ENCODE peak calls at places on chromosomes 11 and 22, in nine cellular contexts. G is brain microvascular endothelial cell, L is upper lobe of right lung, H is cardiac muscle cell, U is cardiac fibroblast, D is A549, W is fibroblast of lung, B is transverse colon, I is kidney epithelial cell. A is an unnamed sample.

GRCh38 chr22:36486619-36487384 is 5.4 kb upstream of the TXN2 start:
- DNase-seq in G (peak), L (no peak), H (peak), U (peak), D (peak), W (peak), B (peak), I (no peak), A (no peak)

GRCh38 chr22:25048659-25049657 is 96.4 kb downstream of the KIAA1671 start:
- DNase-seq in G (peak), L (peak), H (peak), U (peak), D (peak), W (peak), B (peak), I (no peak), A (no peak)

GRCh38 chr22:17228725-17229126 is 9.5 kb upstream of the ADA2 start:
- DNase-seq in G (no peak), L (no peak), H (no peak), U (no peak), D (peak), W (no peak), B (no peak), I (peak), A (no peak)

GRCh38 chr11:65169164-65169641 is 830 bp upstream of the SPDYC start:
- DNase-seq in G (peak), L (no peak), H (no peak), U (peak), D (no peak), W (no peak), B (no peak), I (no peak), A (no peak)

GRCh38 chr11:116207781-116208180 is 565.0 kb downstream of the BUD13 start:
- DNase-seq in G (no peak), L (no peak), H (no peak), U (no peak), D (no peak), W (no peak), B (no peak), I (no peak), A (no peak)

GRCh38 chr11:16776716-16777115 is 38.3 kb downstream of the C11orf58 start:
- DNase-seq in G (no peak), L (peak), H (no peak), U (no peak), D (no peak), W (peak), B (no peak), I (no peak), A (no peak)

GRCh38 chr11:66226111-66226510 is 42.3 kb upstream of the RAB1B start:
- DNase-seq in G (no peak), L (no peak), H (no peak), U (no peak), D (no peak), W (no peak), B (no peak), I (no peak), A (no peak)

GRCh38 chr11:2387266-2387982 is 10.3 kb downstream of the CD81 start:
- DNase-seq in G (no peak), L (no peak), H (no peak), U (peak), D (no peak), W (peak), B (no peak), I (peak), A (no peak)

GRCh38 chr11:115505165-115505564 is 950 bp upstream of the CADM1 start:
- DNase-seq in G (no peak), L (no peak), H (peak), U (no peak), D (no peak), W (no peak), B (no peak), I (no peak), A (no peak)

GRCh38 chr22:46571642-46572250 is 34.3 kb upstream of the CELSR1 start:
- DNase-seq in G (no peak), L (no peak), H (no peak), U (no peak), D (no peak), W (no peak), B (no peak), I (no peak), A (no peak)

GRCh38 chr11:47861762-47862161 is 13.6 kb upstream of the NUP160 start:
- DNase-seq in G (peak), L (no peak), H (no peak), U (peak), D (peak), W (peak), B (no peak), I (no peak), A (no peak)

GRCh38 chr11:19918302-19919049 is 205.8 kb downstream of the NAV2 start:
- DNase-seq in G (peak), L (no peak), H (no peak), U (peak), D (no peak), W (no peak), B (no peak), I (no peak), A (no peak)

GRCh38 chr22:17214416-17215043 is 4.7 kb downstream of the ADA2 start:
- DNase-seq in G (no peak), L (no peak), H (no peak), U (no peak), D (no peak), W (no peak), B (no peak), I (no peak), A (no peak)

GRCh38 chr22:48939441-48940265 is 888.0 kb downstream of the BRD1 start:
- DNase-seq in G (no peak), L (peak), H (no peak), U (no peak), D (no peak), W (no peak), B (peak), I (no peak), A (no peak)

GRCh38 chr11:33761471-33761870 is 12.8 kb downstream of the FBXO3 start:
- DNase-seq in G (no peak), L (no peak), H (no peak), U (no peak), D (no peak), W (no peak), B (no peak), I (no peak), A (no peak)

DNA sequence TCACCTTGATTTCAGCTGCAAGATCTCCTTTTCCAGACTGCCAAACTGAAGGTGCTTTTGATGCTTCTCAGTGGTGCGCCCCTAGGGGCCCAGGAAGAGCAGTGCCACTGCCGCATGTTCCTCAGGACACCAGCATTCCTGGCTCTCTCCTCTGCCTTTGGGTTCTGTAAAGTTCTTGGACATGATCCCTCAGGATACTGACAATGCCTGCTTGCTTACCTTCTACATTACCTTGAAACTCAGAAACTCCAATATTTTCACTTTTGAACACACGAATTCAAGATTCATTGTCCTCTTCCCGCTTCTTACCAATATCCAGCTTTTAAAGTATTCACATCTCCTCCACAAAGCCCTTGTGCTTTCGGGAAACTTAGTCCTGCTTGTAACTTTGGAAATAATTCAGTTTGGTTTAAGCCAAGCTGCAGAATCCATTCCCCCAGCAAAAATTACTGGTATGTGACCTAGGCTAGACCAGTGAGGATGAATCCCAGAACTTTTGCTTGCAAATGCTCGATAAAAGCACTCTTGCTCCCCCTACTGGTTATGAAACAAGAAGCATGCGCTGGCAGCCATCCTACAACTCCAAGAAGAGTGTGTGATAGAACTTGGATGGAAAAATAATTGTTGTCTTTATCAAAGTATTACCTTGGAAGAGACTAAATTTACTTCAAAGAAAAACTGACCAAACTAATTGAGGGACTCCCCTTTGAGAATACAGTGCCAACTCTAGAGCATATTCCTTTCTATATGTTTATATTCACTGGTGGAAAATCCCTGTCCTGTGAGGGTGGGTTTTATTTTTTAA is 16.5 kb upstream of the OR5B21 start:
- DNase-seq in G (peak), L (no peak), H (peak), U (peak), D (peak), W (peak), B (peak), I (peak), A (peak)
- H3K4me3 ChIP-seq in G (peak), L (no peak), H (no peak), U (peak), D (peak), W (peak), B (no peak), I (no peak), A (no peak)

GRCh38 chr11:29962243-29962642 is 54.6 kb downstream of the KCNA4 start:
- DNase-seq in G (no peak), L (no peak), H (no peak), U (no peak), D (peak), W (no peak), B (no peak), I (no peak), A (no peak)
- TF ChIP-seq CTCF in G (peak), L (no peak), H (peak), U (peak), D (no peak), W (peak), B (no peak), I (peak), A (no peak)

GRCh38 chr22:29205260-29205597 is 467 bp upstream of the EMID1 start:
- DNase-seq in G (no peak), L (no peak), H (no peak), U (no peak), D (no peak), W (no peak), B (no peak), I (no peak), A (no peak)
- H3K4me3 ChIP-seq in G (peak), L (peak), H (peak), U (peak), D (peak), W (peak), B (peak), I (peak), A (peak)

GRCh38 chr11:106076421-106076922 is 675 bp downstream of the KBTBD3 start:
- DNase-seq in G (no peak), L (no peak), H (peak), U (no peak), D (no peak), W (no peak), B (peak), I (no peak), A (no peak)

GRCh38 chr11:106082096-106082495 is 4.6 kb downstream of the AASDHPPT start:
- DNase-seq in G (no peak), L (no peak), H (no peak), U (no peak), D (no peak), W (no peak), B (no peak), I (no peak), A (no peak)

GRCh38 chr11:106076923-106077608 is at the start of gene KBTBD3:
- DNase-seq in G (peak), L (peak), H (peak), U (peak), D (peak), W (peak), B (peak), I (peak), A (peak)

GRCh38 chr11:106072804-106073203 is 4.3 kb downstream of the KBTBD3 start:
- DNase-seq in G (no peak), L (no peak), H (no peak), U (no peak), D (no peak), W (no peak), B (no peak), I (no peak), A (no peak)

DNA sequence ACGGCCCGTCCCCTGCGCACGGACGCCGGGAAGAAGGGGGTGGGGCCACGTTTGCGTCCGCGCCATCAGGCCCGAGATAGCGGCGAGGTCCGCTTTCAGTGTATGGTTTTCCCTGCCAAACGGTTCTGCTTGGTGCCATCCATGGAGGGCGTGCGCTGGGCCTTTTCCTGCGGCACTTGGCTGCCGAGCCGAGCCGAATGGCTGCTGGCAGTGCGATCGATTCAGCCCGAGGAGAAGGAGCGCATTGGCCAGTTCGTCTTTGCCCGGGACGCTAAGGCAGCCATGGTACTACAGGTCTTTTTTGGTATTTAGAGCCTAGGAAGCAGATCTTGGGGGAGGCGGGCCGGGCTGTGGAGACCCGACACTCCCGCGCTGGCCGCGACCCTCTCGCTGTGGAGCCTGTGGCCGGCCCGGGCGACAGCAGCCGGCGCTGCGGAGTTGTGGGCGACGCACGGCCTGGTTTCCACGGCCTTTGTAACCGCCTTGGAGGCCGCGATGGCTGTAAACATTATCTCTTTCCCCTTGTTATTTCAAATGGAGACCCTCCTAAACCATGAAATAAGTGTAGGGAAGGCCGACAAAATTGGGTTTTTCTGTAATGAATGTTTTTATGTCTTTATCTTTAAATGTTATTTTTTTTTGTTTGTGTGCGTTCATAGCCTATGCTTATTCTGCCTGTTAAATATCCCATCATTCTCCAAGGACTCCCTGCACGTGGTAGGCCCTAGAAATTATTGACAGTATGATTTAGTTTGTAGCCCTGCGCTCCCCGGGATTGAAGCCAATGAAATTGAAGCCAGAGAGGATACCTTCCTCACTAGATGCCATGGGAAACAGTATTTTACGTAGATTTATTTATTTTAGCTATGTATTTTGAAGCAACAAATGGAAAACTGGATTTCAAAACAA is at the start of gene AASDHPPT:
- DNase-seq in G (peak), L (no peak), H (peak), U (peak), D (peak), W (peak), B (no peak), I (no peak), A (no peak)
- TF ChIP-seq CTCF in G (no peak), L (no peak), H (no peak), U (no peak), D (no peak), W (no peak), B (no peak), I (no peak), A (no peak)

DNA sequence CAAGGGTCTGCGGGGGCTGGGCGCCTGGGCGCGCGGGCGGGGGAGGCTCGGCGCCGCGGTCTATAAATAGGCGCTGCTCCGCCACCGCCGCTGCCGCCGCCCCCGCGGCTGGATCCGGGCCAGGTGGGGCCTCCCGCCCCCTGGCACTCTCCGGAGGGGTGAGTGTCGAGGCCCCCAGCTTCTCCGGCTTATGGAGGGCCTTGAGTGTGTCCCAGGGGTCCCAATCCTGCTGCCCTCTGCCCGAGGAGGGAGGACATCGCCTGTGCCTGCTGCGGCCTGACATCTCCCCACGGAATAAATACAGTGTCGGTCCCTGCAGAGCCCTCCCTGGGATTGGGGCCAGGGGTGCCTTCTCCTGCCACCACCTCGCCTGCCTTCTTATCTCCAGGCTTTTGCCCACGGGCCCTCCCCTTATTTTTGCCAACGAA is 4.3 kb upstream of the GP1BB start:
- DNase-seq in G (no peak), L (no peak), H (peak), U (no peak), D (no peak), W (no peak), B (no peak), I (no peak), A (no peak)
- H3K4me3 ChIP-seq in G (peak), L (peak), H (peak), U (peak), D (peak), W (no peak), B (peak), I (no peak), A (peak)

GRCh38 chr11:68764746-68765145 is 13.4 kb upstream of the TESMIN start:
- DNase-seq in G (no peak), L (no peak), H (no peak), U (no peak), D (no peak), W (no peak), B (no peak), I (no peak), A (no peak)

GRCh38 chr11:68763181-68763721 is 11.9 kb upstream of the TESMIN start:
- DNase-seq in G (no peak), L (no peak), H (no peak), U (no peak), D (no peak), W (no peak), B (peak), I (no peak), A (no peak)

GRCh38 chr11:68762481-68762880 is 11.2 kb upstream of the TESMIN start:
- DNase-seq in G (no peak), L (no peak), H (no peak), U (no peak), D (no peak), W (no peak), B (no peak), I (no peak), A (no peak)

GRCh38 chr11:68761801-68762200 is 10.5 kb upstream of the TESMIN start:
- DNase-seq in G (no peak), L (no peak), H (no peak), U (no peak), D (no peak), W (no peak), B (no peak), I (no peak), A (no peak)

DNA sequence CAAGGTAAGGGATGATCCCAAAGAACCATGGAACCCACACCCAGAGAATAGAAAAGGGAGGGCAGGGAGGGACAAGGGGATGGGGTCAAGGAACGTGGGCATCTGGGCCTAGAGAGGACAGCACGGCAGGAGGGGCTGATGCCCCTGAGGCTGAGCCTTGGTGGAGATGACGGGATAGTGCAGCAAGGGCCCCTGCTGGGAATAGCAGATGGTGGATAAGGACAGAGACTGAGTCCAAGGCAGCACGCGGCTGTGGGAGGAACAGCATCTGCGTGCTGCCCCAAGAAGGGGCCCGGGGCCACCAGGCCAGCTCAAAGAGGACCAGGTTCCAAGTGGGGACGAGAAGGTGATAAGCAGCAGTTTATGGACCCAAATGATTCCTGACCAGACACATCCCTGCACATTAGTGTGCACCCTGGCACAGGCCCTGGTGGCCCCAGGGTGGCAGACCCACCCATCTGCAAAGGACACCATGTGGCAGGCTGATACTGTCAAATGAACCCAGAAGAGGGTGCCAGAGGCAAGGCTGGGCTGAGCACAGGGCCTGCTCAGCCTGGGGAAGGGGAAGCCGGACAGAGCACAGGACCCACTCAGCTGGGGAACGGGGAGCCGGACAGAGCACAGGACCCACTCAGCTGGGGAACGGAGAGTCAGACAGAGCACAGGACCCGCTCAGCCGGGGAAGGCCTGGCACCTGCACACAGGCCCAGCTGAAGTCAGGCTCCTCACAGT is 12.8 kb upstream of the TESMIN start:
- DNase-seq in G (no peak), L (no peak), H (no peak), U (no peak), D (no peak), W (no peak), B (no peak), I (no peak), A (no peak)
- TF ChIP-seq CTCF in G (peak), L (no peak), H (no peak), U (no peak), D (no peak), W (no peak), B (no peak), I (no peak), A (peak)

GRCh38 chr11:128580612-128581011 is 6.7 kb downstream of the ETS1 start:
- DNase-seq in G (no peak), L (no peak), H (no peak), U (no peak), D (no peak), W (no peak), B (no peak), I (no peak), A (no peak)
- H3K4me3 ChIP-seq in G (no peak), L (no peak), H (no peak), U (no peak), D (no peak), W (no peak), B (no peak), I (no peak), A (no peak)

GRCh38 chr11:12854829-12855228 is 154.3 kb upstream of the RASSF10 start:
- DNase-seq in G (no peak), L (no peak), H (no peak), U (no peak), D (peak), W (no peak), B (peak), I (peak), A (no peak)
- TF ChIP-seq CTCF in G (no peak), L (no peak), H (no peak), U (no peak), D (no peak), W (no peak), B (no peak), I (no peak), A (no peak)

A was measured in BJ.